ENCODE peak calls at places on chromosomes 16 and 17, in ten cellular contexts. P is foreskin fibroblast, C is astrocyte of the cerebellum, X is H1, N is HFFc6, L is cardiac muscle cell, S is heart left ventricle, H is tibial nerve, W is neural progenitor cell, Z is A549. Q is an unnamed sample.

GRCh38 chr17:49069585-49070273 is 62.8 kb upstream of the B4GALNT2 start:
- DNase-seq in W (no peak), X (no peak), C (no peak), L (peak; percentile 20), S (no peak), N (no peak), Z (no peak), H (no peak), P (peak; percentile 34), Q (no peak)

GRCh38 chr17:40443196-40443987 is at the start of gene IGFBP4:
- DNase-seq in N (peak; percentile 65), L (peak; percentile 86), Z (peak; percentile 88), P (peak; percentile 94), S (peak; percentile 86), W (peak; percentile 94), C (no peak), X (peak; percentile 89), H (peak; percentile 82), Q (peak; percentile 94)

GRCh38 chr16:1825864-1826690 is 548 bp downstream of the HAGH start:
- DNase-seq in H (no peak), L (peak; percentile 11), S (no peak), X (peak; percentile 59), W (peak; percentile 91), P (peak; percentile 78), N (peak; percentile 6), Z (peak; percentile 31), C (no peak), Q (no peak)

GRCh38 chr17:19546289-19547065 is 12.8 kb downstream of the SLC47A1 start:
- DNase-seq in N (no peak), L (no peak), X (no peak), S (peak; percentile 26), C (no peak), W (peak; percentile 20), H (no peak), P (no peak), Z (no peak), Q (no peak)

GRCh38 chr17:76123749-76124581 is 17.1 kb downstream of the FOXJ1 start:
- DNase-seq in S (no peak), L (no peak), Z (no peak), H (no peak), P (no peak), C (no peak), W (no peak), N (no peak), X (no peak), Q (no peak)

GRCh38 chr17:1413281-1413791 is 13.3 kb upstream of the YWHAE start:
- DNase-seq in P (peak; percentile 94), H (peak; percentile 23), X (no peak), C (peak; percentile 39), S (peak; percentile 87), L (peak; percentile 86), W (no peak), N (peak; percentile 84), Z (no peak), Q (no peak)

GRCh38 chr16:49453001-49453400 is 79.4 kb downstream of the C16orf78 start:
- DNase-seq in H (no peak), W (no peak), S (no peak), C (no peak), L (no peak), P (no peak), Z (no peak), N (no peak), X (no peak), Q (no peak)

GRCh38 chr16:72689851-72690250 is 358.1 kb downstream of the ZFHX3 start:
- DNase-seq in X (no peak), Z (no peak), N (no peak), P (no peak), S (no peak), H (no peak), W (no peak), L (peak; percentile 33), C (no peak), Q (no peak)

GRCh38 chr17:61461586-61461966 is 9.4 kb downstream of the TBX4 start:
- DNase-seq in L (no peak), N (no peak), S (no peak), W (peak; percentile 47), C (no peak), P (peak; percentile 48), H (no peak), X (no peak), Z (no peak), Q (no peak)

GRCh38 chr16:22073350-22073749 is 19.0 kb upstream of the VWA3A start:
- DNase-seq in N (no peak), H (no peak), Z (no peak), X (no peak), W (no peak), L (peak; percentile 12), S (no peak), P (no peak), C (no peak), Q (no peak)

DNA sequence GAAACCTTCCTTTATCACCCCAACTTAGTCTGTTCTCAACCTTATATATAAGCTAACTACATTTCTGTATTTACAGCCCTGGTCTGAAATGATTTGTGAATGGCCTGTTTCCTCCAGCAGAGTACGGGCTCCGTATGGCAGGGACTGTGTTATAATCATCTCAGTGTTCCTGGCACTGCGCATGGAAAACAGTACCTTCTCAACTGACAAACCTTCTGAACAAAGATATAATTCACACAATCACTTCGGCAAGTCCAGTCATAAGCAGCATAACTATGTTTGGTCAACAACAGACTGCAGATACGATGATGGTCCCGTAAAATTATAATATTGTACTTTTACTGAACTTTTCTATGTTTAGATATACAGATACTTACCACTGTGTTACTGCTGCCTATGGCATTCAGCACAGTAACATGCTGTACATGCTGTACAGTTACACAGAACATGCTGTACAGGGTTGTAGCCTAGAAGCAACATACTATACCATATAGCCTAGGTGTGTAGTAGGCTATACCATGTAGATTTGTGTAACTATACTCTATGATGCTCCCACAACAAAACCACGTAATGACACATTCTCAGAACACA is 30.0 kb downstream of the ANKFY1 start:
- DNase-seq in C (no peak), N (no peak), X (no peak), S (peak; percentile 51), P (no peak), W (no peak), Z (no peak), L (no peak), H (no peak), Q (no peak)
- TF ChIP-seq CTCF in C (no peak), N (no peak), X (no peak), S (no peak), P (no peak), W (no peak), Z (no peak), L (no peak), H (no peak), Q (no peak)

DNA sequence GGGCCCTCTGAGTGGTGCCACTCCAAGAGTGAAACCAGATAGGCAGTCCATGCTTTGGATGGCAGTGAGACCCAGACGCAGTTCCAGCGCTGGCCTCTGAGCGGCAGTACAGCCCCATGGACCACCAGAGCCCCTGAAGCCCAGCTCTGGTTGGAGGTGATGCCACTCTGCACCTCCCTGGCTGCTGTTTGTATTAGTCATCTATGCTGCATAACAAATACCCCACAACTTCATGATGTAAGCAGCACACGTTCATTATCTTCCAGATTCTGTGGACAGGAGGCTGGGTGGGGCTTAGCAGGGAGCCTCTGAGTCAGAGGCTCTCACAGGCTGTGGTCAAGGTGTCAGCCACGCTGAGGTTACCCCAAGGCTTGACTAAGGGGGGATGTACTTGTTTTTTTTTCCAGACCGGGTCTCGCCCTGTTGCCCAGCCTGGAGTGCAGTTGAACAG is 5.1 kb upstream of the NME4 start:
- DNase-seq in H (no peak), W (peak; percentile 75), L (peak; percentile 75), X (peak; percentile 97), N (peak; percentile 87), C (peak; percentile 43), S (no peak), P (peak; percentile 83), Z (peak; percentile 76), Q (peak; percentile 88)
- TF ChIP-seq CTCF in H (peak; percentile 53), W (peak; percentile 84), L (peak; percentile 77), X (peak; percentile 99), N (peak; percentile 93), C (peak; percentile 90), S (peak; percentile 47), P (peak; percentile 73), Z (peak; percentile 54), Q (peak; percentile 61)

GRCh38 chr16:23435500-23435899 is 17.5 kb downstream of the COG7 start:
- DNase-seq in L (peak; percentile 68), X (peak; percentile 82), S (peak; percentile 29), H (peak; percentile 28), W (peak; percentile 79), C (no peak), N (peak; percentile 29), P (peak; percentile 79), Z (peak; percentile 74), Q (no peak)

GRCh38 chr16:23436992-23437391 is 16.0 kb downstream of the COG7 start:
- DNase-seq in P (no peak), C (no peak), X (no peak), L (no peak), Z (no peak), H (no peak), S (no peak), W (no peak), N (no peak), Q (no peak)

GRCh38 chr16:23433261-23433920 is 19.6 kb downstream of the COG7 start:
- DNase-seq in S (no peak), C (no peak), N (no peak), P (no peak), W (no peak), Z (no peak), X (no peak), H (no peak), L (no peak), Q (no peak)

GRCh38 chr16:23432176-23433128 is 20.5 kb downstream of the COG7 start:
- DNase-seq in W (no peak), C (no peak), N (no peak), Z (no peak), H (no peak), P (no peak), L (no peak), S (no peak), X (no peak), Q (no peak)

GRCh38 chr16:23434380-23434779 is 18.6 kb downstream of the COG7 start:
- DNase-seq in Z (peak; percentile 33), X (no peak), P (peak; percentile 81), H (no peak), W (peak; percentile 65), S (no peak), N (peak; percentile 60), C (peak; percentile 64), L (peak; percentile 84), Q (no peak)
- TF ChIP-seq CTCF in Z (peak; percentile 92), X (no peak), P (peak; percentile 77), H (peak; percentile 78), W (peak; percentile 91), S (peak; percentile 77), N (peak; percentile 95), C (peak; percentile 79), L (peak; percentile 82), Q (peak; percentile 86)

DNA sequence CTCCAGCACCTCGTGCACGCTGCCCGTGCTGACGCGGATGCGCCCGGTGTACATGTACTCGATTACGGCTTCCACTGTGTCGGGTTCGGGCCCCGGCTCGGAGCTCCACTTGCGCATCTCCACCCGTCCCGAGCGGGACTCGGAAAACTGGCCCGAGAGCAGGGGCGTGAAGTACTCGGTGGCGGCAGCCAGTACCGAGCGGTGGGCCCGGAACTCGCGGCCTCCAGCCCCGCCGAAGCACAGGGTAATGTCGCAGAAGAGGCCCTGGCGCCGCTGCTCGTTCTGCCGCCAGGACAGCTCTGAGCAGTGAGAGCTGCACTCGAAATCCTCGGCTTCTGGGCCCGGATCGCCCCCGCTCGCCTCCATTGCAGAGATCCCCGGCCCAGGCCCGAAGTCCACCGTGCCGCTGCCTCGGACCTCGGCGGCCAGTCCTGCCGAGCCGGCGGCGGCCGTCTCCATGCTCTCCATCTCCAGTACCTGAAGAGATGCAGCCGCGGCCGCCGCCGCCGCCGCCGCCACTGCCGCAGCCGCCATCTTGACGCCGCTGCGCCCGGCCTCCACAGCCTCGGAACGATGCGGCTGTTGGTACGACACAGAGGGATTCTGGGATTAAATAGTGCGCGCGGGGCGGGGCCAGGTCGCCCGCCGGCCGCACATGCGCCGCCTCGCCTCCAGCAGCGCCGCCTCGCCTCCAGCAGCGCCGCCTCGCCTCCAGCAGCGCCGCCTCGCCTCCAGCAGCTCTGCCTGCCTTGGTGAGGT is at the start of gene KLHL11:
- DNase-seq in S (peak; percentile 91), N (peak; percentile 87), C (peak; percentile 74), W (peak; percentile 97), P (peak; percentile 97), X (peak; percentile 90), H (peak; percentile 79), L (peak; percentile 93), Z (peak; percentile 96), Q (peak; percentile 96)
- TF ChIP-seq CTCF in S (peak; percentile 35), N (no peak), C (no peak), W (no peak), P (no peak), X (no peak), H (peak; percentile 44), L (no peak), Z (no peak), Q (no peak)